ENCODE peak calls at places on chromosomes 11 and 22, in six cellular contexts. P is fibroblast of the aortic adventitia, Y is GM12865, Z is kidney, B is AG04449, Q is lower leg skin. H is an unnamed sample.

GRCh38 chr11:18111005-18111404 is 5.1 kb upstream of the SAAL1 start:
- DNase-seq in Q (no peak), P (no peak), Y (no peak), B (no peak), Z (no peak), H (no peak)

GRCh38 chr11:5690216-5690615 is 626 bp downstream of the TRIM22 start:
- DNase-seq in Z (no peak), Q (no peak), P (peak; percentile 83), Y (peak; percentile 25), B (no peak), H (no peak)

GRCh38 chr11:92964471-92964870 is 5.0 kb upstream of the MTNR1B start:
- DNase-seq in Y (no peak), Q (peak; percentile 38), B (no peak), P (no peak), Z (no peak), H (no peak)

GRCh38 chr11:103682318-103683184 is 353.9 kb upstream of the DDI1 start:
- DNase-seq in P (peak; percentile 93), Z (no peak), B (no peak), Y (peak; percentile 81), Q (peak; percentile 45), H (peak; percentile 70)

GRCh38 chr11:78039919-78040671 is 17.0 kb upstream of the KCTD14 start:
- DNase-seq in B (peak; percentile 63), P (peak; percentile 85), Y (peak; percentile 75), Q (peak; percentile 35), Z (peak; percentile 91), H (peak; percentile 72)

GRCh38 chr11:27401760-27402316 is 38.8 kb upstream of the CCDC34 start:
- DNase-seq in Q (no peak), Z (no peak), B (no peak), Y (no peak), P (no peak), H (no peak)

GRCh38 chr22:38652858-38653257 is 3.3 kb downstream of the FAM227A start:
- DNase-seq in Y (no peak), Z (no peak), Q (no peak), B (no peak), P (no peak), H (no peak)

GRCh38 chr11:119085523-119085878 is 820 bp downstream of the HMBS start:
- DNase-seq in Y (no peak), P (no peak), B (no peak), Z (no peak), Q (no peak), H (no peak)

GRCh38 chr11:85939099-85940015 is 84.2 kb downstream of the CCDC83 start:
- DNase-seq in B (no peak), P (no peak), Z (no peak), Y (no peak), Q (no peak), H (no peak)

GRCh38 chr22:30240541-30241417 is 5.8 kb downstream of the LIF start:
- DNase-seq in Q (no peak), B (no peak), Y (no peak), Z (no peak), P (no peak), H (no peak)

GRCh38 chr22:42837556-42837955 is 19.5 kb downstream of the ARFGAP3 start:
- DNase-seq in Q (no peak), Y (no peak), Z (no peak), P (no peak), B (no peak), H (no peak)
- H3K4me3 ChIP-seq in Q (no peak overlapping the region), Y (no peak overlapping the region), Z (no peak overlapping the region), P (no peak overlapping the region), B (no peak overlapping the region), H (no peak overlapping the region)

GRCh38 chr11:3810446-3810845 is 2.1 kb downstream of the PGAP2 start:
- DNase-seq in P (no peak), Q (no peak), Y (no peak), Z (no peak), B (no peak), H (no peak)

GRCh38 chr11:3807856-3808845 is at the start of gene PGAP2:
- DNase-seq in B (no peak), Q (peak; percentile 46), P (peak; percentile 53), Z (peak; percentile 88), Y (peak; percentile 62), H (no peak)

GRCh38 chr11:3810951-3811350 is 2.6 kb downstream of the PGAP2 start:
- DNase-seq in B (no peak), Z (no peak), Q (no peak), Y (no peak), P (peak; percentile 30), H (no peak)

GRCh38 chr11:3809624-3809928 is 1.2 kb downstream of the PGAP2 start:
- DNase-seq in Y (no peak), Z (no peak), B (no peak), Q (no peak), P (no peak), H (no peak)

DNA sequence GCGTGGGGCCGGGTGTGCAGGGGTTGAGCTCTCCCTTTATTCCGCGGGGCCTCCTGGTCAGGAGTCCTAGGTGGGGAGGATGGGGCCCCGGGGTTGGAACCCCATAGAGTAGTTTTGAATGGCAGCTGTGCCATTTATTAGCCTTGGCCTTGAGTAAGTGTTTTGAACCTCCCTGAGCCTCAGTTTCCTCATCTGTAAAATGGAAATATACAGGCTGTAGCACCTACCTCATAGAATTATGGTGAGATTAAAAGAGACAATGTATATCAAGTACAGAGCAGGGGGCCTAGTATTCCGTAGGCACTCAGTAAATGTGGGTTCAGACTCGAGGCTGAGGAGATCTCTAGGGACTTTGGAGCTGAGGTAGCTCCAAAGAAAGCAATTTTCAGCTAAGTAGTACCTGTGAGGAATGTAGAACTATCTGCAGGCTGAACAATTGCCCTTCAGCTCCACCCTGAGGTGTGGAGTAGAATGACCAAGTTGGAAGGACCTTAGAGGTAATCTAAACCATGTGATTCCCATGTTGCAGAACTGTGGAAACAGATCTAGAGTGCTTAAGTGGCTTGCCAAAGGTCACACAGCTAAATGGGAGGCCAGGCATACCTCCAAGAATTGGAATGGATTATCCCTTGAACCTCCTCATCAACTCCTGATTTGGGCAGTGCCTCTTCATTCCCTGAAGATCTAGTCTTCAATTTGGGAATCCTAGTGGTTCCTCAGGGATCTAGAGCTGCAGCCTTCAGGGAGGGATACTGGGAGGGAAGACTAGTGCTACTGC is 675 bp downstream of the PGAP2 start:
- DNase-seq in Y (peak; percentile 82), Q (no peak), P (peak; percentile 55), Z (no peak), B (no peak), H (peak; percentile 53)
- TF ChIP-seq CTCF in Y (peak; percentile 64), Q (no peak), P (peak; percentile 42), Z (peak; percentile 62), B (peak; percentile 19), H (peak; percentile 60)

DNA sequence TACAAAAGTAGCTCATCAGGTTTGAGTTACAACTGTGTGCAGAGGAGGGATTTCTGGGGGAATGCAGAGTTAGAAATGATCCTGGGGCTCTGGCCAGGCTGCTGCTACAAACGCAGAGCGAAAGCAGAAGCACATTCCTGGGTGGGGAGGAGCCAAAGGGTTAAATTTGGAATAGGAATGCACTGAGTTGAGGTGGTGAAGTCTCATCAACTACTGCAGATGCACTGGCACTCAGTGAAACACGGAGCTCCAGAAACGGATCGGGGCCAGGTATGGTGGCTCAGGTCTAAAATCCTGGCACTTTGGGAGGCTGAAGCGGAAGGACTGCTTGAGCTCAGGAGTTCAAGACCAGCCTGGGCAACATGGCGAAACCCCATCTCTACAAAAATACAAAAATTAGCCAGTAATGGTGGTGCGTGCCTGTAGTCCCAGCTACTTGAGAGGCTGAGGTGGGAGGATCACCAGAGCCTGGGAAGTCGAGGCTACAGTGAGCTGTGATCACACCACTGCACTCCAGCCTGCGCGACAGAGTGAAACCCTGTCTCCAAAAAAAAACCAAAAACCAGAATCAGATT is 3.2 kb downstream of the CHKA start:
- DNase-seq in B (no peak), P (no peak), Z (no peak), Q (no peak), Y (no peak), H (no peak)
- H3K4me3 ChIP-seq in B (no peak overlapping the region), P (no peak overlapping the region), Z (no peak overlapping the region), Q (no peak overlapping the region), Y (no peak overlapping the region), H (peak overlapping the region; percentile 91)

GRCh38 chr11:74870485-74870884 is 78.4 kb downstream of the XRRA1 start:
- DNase-seq in P (peak; percentile 64), B (no peak), Q (no peak), Z (no peak), Y (peak; percentile 51), H (no peak)
- TF ChIP-seq CTCF in P (peak; percentile 37), B (peak; percentile 29), Q (no peak), Z (no peak), Y (peak; percentile 27), H (peak; percentile 44)

DNA sequence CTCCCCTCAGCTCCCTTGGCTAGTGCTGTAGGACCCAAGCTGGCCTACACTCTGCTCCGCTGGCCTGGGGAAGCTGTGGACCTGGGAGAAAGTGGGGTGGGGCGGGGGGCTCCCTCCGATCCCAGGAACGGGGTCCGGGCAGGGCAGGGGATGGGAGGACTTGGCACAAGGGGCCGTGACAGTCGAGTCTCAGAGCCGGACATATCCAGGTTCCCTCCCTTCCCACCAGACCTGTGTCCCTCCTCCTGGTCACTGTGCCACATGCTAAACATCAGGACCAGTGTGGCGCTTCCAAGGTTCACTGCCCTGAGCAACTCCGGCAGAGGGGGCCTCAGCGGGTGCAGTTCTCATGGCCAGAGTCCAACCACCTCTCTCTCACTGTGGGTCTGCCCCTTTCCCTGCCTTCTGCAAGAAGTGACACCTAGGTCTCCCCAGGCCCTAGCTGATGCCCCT is 2.0 kb downstream of the DUSP8 start:
- DNase-seq in Q (no peak), P (no peak), Z (no peak), Y (no peak), B (no peak), H (no peak)
- H3K4me3 ChIP-seq in Q (no peak overlapping the region), P (no peak overlapping the region), Z (no peak overlapping the region), Y (no peak overlapping the region), B (no peak overlapping the region), H (no peak overlapping the region)

DNA sequence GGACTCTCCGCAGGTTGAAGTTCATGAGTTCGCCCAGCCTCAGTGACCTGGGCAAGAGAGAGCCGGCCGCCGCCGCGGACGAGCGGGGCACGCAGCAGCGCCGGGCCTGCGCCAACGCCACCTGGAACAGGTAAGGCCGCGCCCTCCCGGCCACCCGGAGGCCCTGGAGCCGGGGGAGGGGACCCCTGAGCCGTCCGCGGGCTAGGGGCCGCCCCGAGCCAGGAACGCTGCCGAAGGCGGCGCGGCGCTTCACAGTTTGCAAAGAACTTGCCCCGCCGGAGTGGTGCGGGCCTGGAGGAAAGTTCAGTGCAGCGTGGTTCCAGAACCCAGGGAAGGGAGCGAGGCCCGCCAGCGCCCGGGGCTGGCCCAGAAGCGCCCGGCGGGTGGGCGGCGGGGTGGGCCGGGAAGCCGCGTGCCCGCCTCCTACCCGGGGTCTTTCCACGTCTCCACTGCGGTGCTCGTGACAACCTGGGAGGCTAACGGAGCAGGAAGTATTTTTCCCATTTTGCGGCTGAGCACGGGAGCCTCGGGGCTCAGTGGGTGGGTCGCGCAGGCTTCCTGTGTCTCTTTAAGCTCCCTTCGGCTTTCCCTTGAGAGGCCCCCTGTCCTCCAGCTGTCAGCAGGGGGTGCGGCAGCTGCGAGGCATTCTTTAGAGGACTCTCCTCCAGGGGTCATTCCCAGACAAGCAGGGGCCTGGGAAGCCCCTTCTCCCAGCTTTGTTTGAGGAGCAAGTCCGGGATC is 645 bp downstream of the PRR5 start:
- DNase-seq in Y (no peak), B (no peak), Z (no peak), P (no peak), Q (no peak), H (no peak)
- TF ChIP-seq CTCF in Y (no peak), B (peak; percentile 19), Z (no peak), P (no peak), Q (no peak), H (peak; percentile 13)

GRCh38 chr11:34976496-34976895 is 60.1 kb downstream of the PDHX start:
- DNase-seq in Y (no peak), Z (no peak), Q (no peak), B (no peak), P (peak; percentile 31), H (no peak)
- H3K4me3 ChIP-seq in Y (no peak overlapping the region), Z (no peak overlapping the region), Q (no peak overlapping the region), B (no peak overlapping the region), P (no peak overlapping the region), H (no peak overlapping the region)

H was measured in retinal pigment epithelial cell.